ENCODE peak calls at places on chromosomes 7 and 10, in five cellular contexts. T is AG04450, I is astrocyte of the hippocampus, M is fibroblast of the aortic adventitia, W is Caki2. Q is an unnamed sample.

GRCh38 chr10:91756286-91756685 is 41.9 kb upstream of the TNKS2 start:
- DNase-seq in T (peak), W (no peak), M (peak), I (peak), Q (no peak)

GRCh38 chr10:13347235-13348156 is 597 bp downstream of the SEPHS1 start:
- DNase-seq in T (no peak), M (peak), I (peak), W (peak), Q (peak)

GRCh38 chr10:61286695-61287094 is 166.5 kb downstream of the TMEM26 start:
- DNase-seq in W (no peak), M (no peak), I (no peak), T (no peak), Q (no peak)

GRCh38 chr7:34357068-34357467 is 300.9 kb upstream of the NPSR1 start:
- DNase-seq in W (no peak), I (peak), M (no peak), T (no peak), Q (no peak)

GRCh38 chr7:38558786-38559185 is 72.4 kb downstream of the AMPH start:
- DNase-seq in I (no peak), W (no peak), M (no peak), T (no peak), Q (no peak)

GRCh38 chr7:46414946-46415345 is 493.9 kb upstream of the IGFBP3 start:
- DNase-seq in M (peak), W (no peak), T (no peak), I (peak), Q (no peak)

GRCh38 chr7:157689269-157690057 is 352.7 kb downstream of the DNAJB6 start:
- DNase-seq in M (no peak), W (no peak), T (no peak), I (peak), Q (no peak)

GRCh38 chr7:32072397-32072796 is 2.2 kb upstream of the PDE1C start:
- DNase-seq in M (no peak), I (no peak), W (no peak), T (no peak), Q (no peak)

GRCh38 chr7:158633055-158633956 is 45.7 kb upstream of the PTPRN2 start:
- DNase-seq in W (no peak), M (no peak), T (no peak), I (no peak), Q (no peak)

GRCh38 chr10:31888442-31888841 is 40.2 kb downstream of the ARHGAP12 start:
- DNase-seq in W (no peak), I (no peak), T (no peak), M (no peak), Q (no peak)

GRCh38 chr7:22728416-22729029 is 1.5 kb downstream of the IL6 start:
- DNase-seq in T (no peak), W (peak), I (peak), M (peak), Q (no peak)